ENCODE peak calls at places on chromosomes 13 and 19, in five cellular contexts. W is MCF 10A, K is psoas muscle, U is dorsolateral prefrontal cortex, G is glutamatergic neuron. H is an unnamed sample.

GRCh38 chr19:46639356-46640061 is 3.5 kb upstream of the GNG8 start:
- DNase-seq in W (no peak), K (peak), U (no peak), G (no peak), H (peak)

GRCh38 chr19:38464421-38465082 is 31.1 kb downstream of the RYR1 start:
- DNase-seq in W (no peak), K (no peak), U (no peak), G (no peak), H (no peak)

GRCh38 chr13:66859078-66859477 is 371.1 kb downstream of the PCDH9 start:
- DNase-seq in W (peak), K (no peak), U (no peak), G (no peak), H (no peak)

GRCh38 chr13:105543742-105544141 is 991.7 kb downstream of the EFNB2 start:
- DNase-seq in W (no peak), K (no peak), U (no peak), G (no peak), H (no peak)

GRCh38 chr19:18491995-18492953 is 29.6 kb downstream of the ELL start:
- DNase-seq in W (no peak), K (no peak), U (no peak), G (no peak), H (no peak)

GRCh38 chr13:35953537-35954206 is 177.5 kb downstream of the DCLK1 start:
- DNase-seq in W (peak), K (peak), U (peak), G (peak), H (peak)

GRCh38 chr13:110121312-110122083 is 185.5 kb downstream of the COL4A1 start:
- DNase-seq in W (no peak), K (no peak), U (no peak), G (no peak), H (no peak)

GRCh38 chr13:35909837-35910236 is 221.3 kb downstream of the DCLK1 start:
- DNase-seq in W (no peak), K (no peak), U (no peak), G (no peak), H (no peak)

GRCh38 chr13:109145631-109146030 is 516.2 kb downstream of the MYO16 start:
- DNase-seq in W (peak), K (no peak), U (no peak), G (no peak), H (no peak)

GRCh38 chr19:30070970-30071632 is 129.1 kb downstream of the URI1 start:
- DNase-seq in W (no peak), K (no peak), U (no peak), G (peak), H (no peak)

GRCh38 chr19:7916137-7916907 is 1.7 kb downstream of the TGFBR3L start:
- DNase-seq in W (no peak), K (no peak), U (no peak), G (peak), H (no peak)

GRCh38 chr19:18847516-18848463 is 16.0 kb downstream of the UPF1 start:
- DNase-seq in W (no peak), K (peak), U (no peak), G (no peak), H (no peak)

GRCh38 chr19:55310498-55310897 is 14.6 kb downstream of the TMEM150B start:
- DNase-seq in W (no peak), K (no peak), U (no peak), G (no peak), H (no peak)

GRCh38 chr19:17681505-17682125 is 6.5 kb downstream of the UNC13A start:
- DNase-seq in W (no peak), K (peak), U (no peak), G (peak), H (peak)

GRCh38 chr13:20696073-20696472 is 7.4 kb upstream of the IL17D start:
- DNase-seq in W (no peak), K (no peak), U (no peak), G (no peak), H (no peak)

DNA sequence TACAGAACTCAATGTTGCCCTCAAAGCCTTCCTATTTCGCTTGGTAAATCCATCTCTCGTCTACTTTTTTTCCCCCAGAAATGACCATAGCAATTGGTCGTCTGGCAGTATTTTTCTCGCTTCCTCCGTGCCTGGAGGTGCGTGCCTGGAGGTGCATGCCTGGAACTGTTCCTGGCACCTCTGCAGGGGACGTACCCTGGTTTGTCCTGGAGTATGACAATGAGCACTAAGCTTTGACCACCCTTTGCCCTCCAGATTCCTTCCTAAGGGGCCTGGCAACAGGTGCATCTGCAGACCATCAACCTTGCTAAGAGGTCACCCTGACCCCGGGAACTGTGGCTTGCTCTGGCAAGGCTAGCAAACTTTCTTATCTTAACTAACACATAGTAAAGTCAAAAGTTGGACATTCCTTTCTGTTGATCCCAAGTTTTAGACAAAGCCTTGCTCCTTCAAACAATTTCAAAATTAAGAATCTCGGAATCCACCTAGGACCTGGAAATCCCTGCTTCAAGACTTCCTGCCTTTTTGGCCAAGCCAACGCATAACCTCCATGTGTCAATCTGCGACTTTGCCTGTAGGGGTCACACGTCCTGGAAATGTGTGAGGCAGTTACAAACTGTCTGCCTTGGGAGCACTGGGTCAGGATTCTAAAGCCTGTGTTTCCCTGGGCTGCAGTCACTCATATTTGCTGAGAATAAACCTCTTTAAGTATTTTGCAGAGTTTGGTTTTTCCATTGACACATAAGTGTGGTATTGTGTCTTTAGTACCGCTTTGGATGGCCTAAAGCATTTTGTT is 28.8 kb upstream of the TUBGCP3 start:
- DNase-seq in W (peak), K (no peak), U (no peak), G (peak), H (no peak)
- TF ChIP-seq CTCF in W (peak), K (peak), U (peak), G (peak), H (no peak)

GRCh38 chr13:113430378-113431110 is 22.7 kb downstream of the ADPRHL1 start:
- DNase-seq in W (no peak), K (no peak), U (no peak), G (no peak), H (no peak)

GRCh38 chr13:113429608-113429985 is 23.7 kb downstream of the ADPRHL1 start:
- DNase-seq in W (no peak), K (no peak), U (no peak), G (no peak), H (no peak)

GRCh38 chr13:113431171-113431570 is 22.1 kb downstream of the ADPRHL1 start:
- DNase-seq in W (no peak), K (no peak), U (no peak), G (no peak), H (no peak)

GRCh38 chr13:113433391-113433916 is 19.8 kb downstream of the ADPRHL1 start:
- DNase-seq in W (no peak), K (no peak), U (no peak), G (no peak), H (no peak)

GRCh38 chr13:113432509-113433270 is 20.6 kb downstream of the ADPRHL1 start:
- DNase-seq in W (no peak), K (no peak), U (no peak), G (no peak), H (no peak)
- TF ChIP-seq CTCF in W (no peak), K (no peak), U (no peak), G (no peak), H (no peak)

DNA sequence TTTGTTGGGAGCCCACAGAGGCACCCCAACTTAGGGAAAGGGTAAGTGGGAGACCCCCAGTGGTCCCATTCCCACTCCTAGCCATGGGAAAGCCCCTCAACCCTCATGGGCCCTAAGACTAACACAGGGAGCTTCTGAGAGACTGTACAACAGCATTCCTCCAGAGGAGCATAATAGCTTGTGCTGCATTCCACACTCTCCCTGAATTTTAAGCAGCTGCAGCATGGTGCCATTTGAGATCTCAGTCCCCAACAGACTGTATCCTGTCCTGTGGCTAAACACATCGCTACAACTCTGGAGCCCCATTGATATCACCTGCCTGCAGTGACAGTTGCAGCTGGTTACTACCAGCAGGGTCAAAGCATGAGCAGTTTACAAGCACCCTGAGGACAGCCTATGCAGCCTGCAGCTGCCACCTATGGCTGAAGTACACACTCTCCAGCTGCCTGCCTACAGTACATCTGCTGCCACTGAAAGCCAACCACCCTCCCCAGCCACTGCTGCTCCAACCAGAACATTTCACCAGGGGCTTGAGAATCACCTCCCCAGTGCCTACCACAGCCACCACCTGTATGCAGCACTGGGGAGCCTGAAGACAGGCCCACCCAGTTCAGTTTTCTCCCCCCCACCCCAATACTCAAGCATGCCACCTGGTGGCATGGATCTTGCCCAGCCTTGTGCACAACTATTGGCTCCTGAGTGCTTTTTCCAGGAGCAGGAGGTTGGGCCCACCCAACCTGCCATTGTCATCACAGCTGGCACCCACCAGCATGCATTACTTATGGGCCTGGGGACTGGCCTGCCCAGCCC is 557.3 kb downstream of the GPC5 start:
- DNase-seq in W (no peak), K (no peak), U (no peak), G (no peak), H (no peak)
- TF ChIP-seq CTCF in W (no peak), K (no peak), U (no peak), G (no peak), H (no peak)

GRCh38 chr19:14554382-14554812 is 17.5 kb downstream of the NDUFB7 start:
- DNase-seq in W (peak), K (no peak), U (no peak), G (no peak), H (no peak)
- TF ChIP-seq CTCF in W (peak), K (no peak), U (no peak), G (no peak), H (no peak)

H was measured in ascending aorta.